ENCODE peak calls at places on chromosomes 4 and X, in nine cellular contexts. One of them, this sample, is unnamed.

GRCh38 chrX:33183366-33183765 is 28.0 kb downstream of the DMD start:
- DNase-seq in fibroblast of pulmonary artery: peak
- DNase-seq in Panc1: no peak
- DNase-seq in astrocyte of the cerebellum: peak
- DNase-seq in psoas muscle: peak
- DNase-seq in cardiac fibroblast: peak
- DNase-seq in transverse colon: no peak
- DNase-seq in AG04450: peak
- DNase-seq in mucosa of descending colon: no peak
- DNase-seq in this sample: no peak

GRCh38 chr4:26410385-26411293 is 79.6 kb downstream of the CCKAR start:
- DNase-seq in fibroblast of pulmonary artery: peak
- DNase-seq in Panc1: peak
- DNase-seq in astrocyte of the cerebellum: peak
- DNase-seq in psoas muscle: no peak
- DNase-seq in cardiac fibroblast: peak
- DNase-seq in transverse colon: no peak
- DNase-seq in AG04450: no peak
- DNase-seq in mucosa of descending colon: no peak
- DNase-seq in this sample: peak

GRCh38 chr4:98706200-98706813 is 47.9 kb upstream of the TSPAN5 start:
- DNase-seq in fibroblast of pulmonary artery: no peak
- DNase-seq in Panc1: no peak
- DNase-seq in astrocyte of the cerebellum: no peak
- DNase-seq in psoas muscle: no peak
- DNase-seq in cardiac fibroblast: no peak
- DNase-seq in transverse colon: no peak
- DNase-seq in AG04450: no peak
- DNase-seq in mucosa of descending colon: no peak
- DNase-seq in this sample: no peak

GRCh38 chrX:155745792-155746191 is 133.0 kb upstream of the TMLHE start:
- DNase-seq in fibroblast of pulmonary artery: peak
- DNase-seq in Panc1: no peak
- DNase-seq in astrocyte of the cerebellum: no peak
- DNase-seq in psoas muscle: no peak
- DNase-seq in cardiac fibroblast: peak
- DNase-seq in transverse colon: peak
- DNase-seq in AG04450: no peak
- DNase-seq in mucosa of descending colon: no peak
- DNase-seq in this sample: peak

GRCh38 chr4:53558061-53558801 is 33.1 kb downstream of the LNX1 start:
- DNase-seq in fibroblast of pulmonary artery: peak
- DNase-seq in Panc1: no peak
- DNase-seq in astrocyte of the cerebellum: no peak
- DNase-seq in psoas muscle: no peak
- DNase-seq in cardiac fibroblast: peak
- DNase-seq in transverse colon: no peak
- DNase-seq in AG04450: no peak
- DNase-seq in mucosa of descending colon: no peak
- DNase-seq in this sample: peak

GRCh38 chrX:45515262-45516215 is 314.9 kb upstream of the DIPK2B start:
- DNase-seq in fibroblast of pulmonary artery: peak
- DNase-seq in Panc1: peak
- DNase-seq in astrocyte of the cerebellum: peak
- DNase-seq in psoas muscle: peak
- DNase-seq in cardiac fibroblast: peak
- DNase-seq in transverse colon: peak
- DNase-seq in AG04450: peak
- DNase-seq in mucosa of descending colon: peak
- DNase-seq in this sample: peak

GRCh38 chr4:157291071-157291470 is 70.5 kb downstream of the GRIA2 start:
- DNase-seq in fibroblast of pulmonary artery: no peak
- DNase-seq in Panc1: no peak
- DNase-seq in astrocyte of the cerebellum: no peak
- DNase-seq in psoas muscle: no peak
- DNase-seq in cardiac fibroblast: no peak
- DNase-seq in transverse colon: no peak
- DNase-seq in AG04450: no peak
- DNase-seq in mucosa of descending colon: no peak
- DNase-seq in this sample: peak

GRCh38 chr4:528835-529234 is 29.8 kb downstream of the PIGG start:
- DNase-seq in fibroblast of pulmonary artery: no peak
- DNase-seq in Panc1: no peak
- DNase-seq in astrocyte of the cerebellum: no peak
- DNase-seq in psoas muscle: no peak
- DNase-seq in cardiac fibroblast: no peak
- DNase-seq in transverse colon: no peak
- DNase-seq in AG04450: no peak
- DNase-seq in mucosa of descending colon: no peak
- DNase-seq in this sample: no peak

GRCh38 chrX:130702867-130703707 is 199.9 kb downstream of the ENOX2 start:
- DNase-seq in fibroblast of pulmonary artery: no peak
- DNase-seq in Panc1: no peak
- DNase-seq in astrocyte of the cerebellum: no peak
- DNase-seq in psoas muscle: no peak
- DNase-seq in cardiac fibroblast: peak
- DNase-seq in transverse colon: no peak
- DNase-seq in AG04450: no peak
- DNase-seq in mucosa of descending colon: no peak
- DNase-seq in this sample: peak

GRCh38 chr4:166277406-166277805 is 404.4 kb downstream of the TLL1 start:
- DNase-seq in fibroblast of pulmonary artery: peak
- DNase-seq in Panc1: no peak
- DNase-seq in astrocyte of the cerebellum: peak
- DNase-seq in psoas muscle: no peak
- DNase-seq in cardiac fibroblast: peak
- DNase-seq in transverse colon: no peak
- DNase-seq in AG04450: no peak
- DNase-seq in mucosa of descending colon: no peak
- DNase-seq in this sample: no peak

GRCh38 chr4:36241771-36242170 is 2.5 kb downstream of the ARAP2 start:
- DNase-seq in fibroblast of pulmonary artery: no peak
- DNase-seq in Panc1: no peak
- DNase-seq in astrocyte of the cerebellum: no peak
- DNase-seq in psoas muscle: no peak
- DNase-seq in cardiac fibroblast: no peak
- DNase-seq in transverse colon: no peak
- DNase-seq in AG04450: no peak
- DNase-seq in mucosa of descending colon: no peak
- DNase-seq in this sample: no peak

GRCh38 chr4:85431156-85431555 is 43.8 kb upstream of the ARHGAP24 start:
- DNase-seq in fibroblast of pulmonary artery: no peak
- DNase-seq in Panc1: no peak
- DNase-seq in astrocyte of the cerebellum: no peak
- DNase-seq in psoas muscle: no peak
- DNase-seq in cardiac fibroblast: no peak
- DNase-seq in transverse colon: no peak
- DNase-seq in AG04450: no peak
- DNase-seq in mucosa of descending colon: no peak
- DNase-seq in this sample: no peak

GRCh38 chr4:84530871-84531270 is 31.8 kb upstream of the NKX6-1 start:
- DNase-seq in fibroblast of pulmonary artery: peak
- DNase-seq in Panc1: no peak
- DNase-seq in astrocyte of the cerebellum: no peak
- DNase-seq in psoas muscle: no peak
- DNase-seq in cardiac fibroblast: peak
- DNase-seq in transverse colon: no peak
- DNase-seq in AG04450: no peak
- DNase-seq in mucosa of descending colon: no peak
- DNase-seq in this sample: no peak

GRCh38 chr4:147388016-147388415 is 92.9 kb upstream of the EDNRA start:
- DNase-seq in fibroblast of pulmonary artery: no peak
- DNase-seq in Panc1: no peak
- DNase-seq in astrocyte of the cerebellum: no peak
- DNase-seq in psoas muscle: no peak
- DNase-seq in cardiac fibroblast: peak
- DNase-seq in transverse colon: no peak
- DNase-seq in AG04450: no peak
- DNase-seq in mucosa of descending colon: no peak
- DNase-seq in this sample: no peak

GRCh38 chr4:10160280-10160856 is 43.8 kb upstream of the WDR1 start:
- DNase-seq in fibroblast of pulmonary artery: peak
- DNase-seq in Panc1: no peak
- DNase-seq in astrocyte of the cerebellum: no peak
- DNase-seq in psoas muscle: no peak
- DNase-seq in cardiac fibroblast: peak
- DNase-seq in transverse colon: no peak
- DNase-seq in AG04450: no peak
- DNase-seq in mucosa of descending colon: no peak
- DNase-seq in this sample: peak

GRCh38 chr4:169152104-169152503 is 118.7 kb downstream of the SH3RF1 start:
- DNase-seq in fibroblast of pulmonary artery: no peak
- DNase-seq in Panc1: no peak
- DNase-seq in astrocyte of the cerebellum: no peak
- DNase-seq in psoas muscle: no peak
- DNase-seq in cardiac fibroblast: no peak
- DNase-seq in transverse colon: no peak
- DNase-seq in AG04450: no peak
- DNase-seq in mucosa of descending colon: no peak
- DNase-seq in this sample: no peak

GRCh38 chr4:169151671-169152070 is 119.1 kb downstream of the SH3RF1 start:
- DNase-seq in fibroblast of pulmonary artery: peak
- DNase-seq in Panc1: no peak
- DNase-seq in astrocyte of the cerebellum: no peak
- DNase-seq in psoas muscle: no peak
- DNase-seq in cardiac fibroblast: peak
- DNase-seq in transverse colon: no peak
- DNase-seq in AG04450: peak
- DNase-seq in mucosa of descending colon: no peak
- DNase-seq in this sample: peak

GRCh38 chr4:169153451-169153850 is 117.3 kb downstream of the SH3RF1 start:
- DNase-seq in fibroblast of pulmonary artery: no peak
- DNase-seq in Panc1: no peak
- DNase-seq in astrocyte of the cerebellum: no peak
- DNase-seq in psoas muscle: no peak
- DNase-seq in cardiac fibroblast: no peak
- DNase-seq in transverse colon: no peak
- DNase-seq in AG04450: no peak
- DNase-seq in mucosa of descending colon: no peak
- DNase-seq in this sample: no peak

GRCh38 chr4:169150806-169151205 is 120.0 kb downstream of the SH3RF1 start:
- DNase-seq in fibroblast of pulmonary artery: no peak
- DNase-seq in Panc1: no peak
- DNase-seq in astrocyte of the cerebellum: no peak
- DNase-seq in psoas muscle: no peak
- DNase-seq in cardiac fibroblast: no peak
- DNase-seq in transverse colon: no peak
- DNase-seq in AG04450: no peak
- DNase-seq in mucosa of descending colon: no peak
- DNase-seq in this sample: no peak

DNA sequence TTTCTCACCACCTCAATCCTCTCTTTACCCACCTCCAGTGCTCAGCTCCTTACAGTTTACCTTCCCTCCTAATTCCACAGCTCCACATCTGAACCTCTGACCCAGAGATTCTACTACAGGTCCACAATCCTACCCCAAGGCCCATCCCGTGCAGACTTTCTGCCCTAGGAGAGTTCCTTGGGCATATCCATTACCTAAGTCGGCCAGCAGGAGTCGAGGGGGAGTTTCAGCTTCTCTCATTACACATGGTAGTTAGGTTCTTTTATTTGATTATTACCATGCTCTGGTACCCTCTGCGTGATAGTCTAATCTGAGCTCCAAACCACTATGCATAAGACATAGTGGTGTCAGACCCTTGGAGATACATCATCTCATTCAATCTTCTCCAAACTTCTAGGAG is 117.9 kb downstream of the SH3RF1 start:
- DNase-seq in fibroblast of pulmonary artery: no peak
- DNase-seq in Panc1: no peak
- DNase-seq in astrocyte of the cerebellum: no peak
- DNase-seq in psoas muscle: no peak
- DNase-seq in cardiac fibroblast: no peak
- DNase-seq in transverse colon: no peak
- DNase-seq in AG04450: no peak
- DNase-seq in mucosa of descending colon: no peak
- DNase-seq in this sample: no peak
- TF ChIP-seq CTCF in fibroblast of pulmonary artery: peak
- TF ChIP-seq CTCF in Panc1: peak
- TF ChIP-seq CTCF in astrocyte of the cerebellum: peak
- TF ChIP-seq CTCF in psoas muscle: no peak
- TF ChIP-seq CTCF in cardiac fibroblast: peak
- TF ChIP-seq CTCF in transverse colon: no peak
- TF ChIP-seq CTCF in AG04450: peak
- TF ChIP-seq CTCF in mucosa of descending colon: no peak
- TF ChIP-seq CTCF in this sample: peak

GRCh38 chr4:143768007-143768591 is 67.6 kb upstream of the FREM3 start:
- DNase-seq in fibroblast of pulmonary artery: peak
- DNase-seq in Panc1: no peak
- DNase-seq in astrocyte of the cerebellum: peak
- DNase-seq in psoas muscle: no peak
- DNase-seq in cardiac fibroblast: peak
- DNase-seq in transverse colon: no peak
- DNase-seq in AG04450: no peak
- DNase-seq in mucosa of descending colon: no peak
- DNase-seq in this sample: peak
- H3K4me3 ChIP-seq in fibroblast of pulmonary artery: no peak
- H3K4me3 ChIP-seq in Panc1: no peak
- H3K4me3 ChIP-seq in astrocyte of the cerebellum: no peak
- H3K4me3 ChIP-seq in psoas muscle: no peak
- H3K4me3 ChIP-seq in cardiac fibroblast: no peak
- H3K4me3 ChIP-seq in transverse colon: no peak
- H3K4me3 ChIP-seq in AG04450: no peak
- H3K4me3 ChIP-seq in mucosa of descending colon: no peak
- H3K4me3 ChIP-seq in this sample: no peak

GRCh38 chr4:174365018-174365587 is 81.4 kb downstream of the CEP44 start:
- DNase-seq in fibroblast of pulmonary artery: peak
- DNase-seq in Panc1: no peak
- DNase-seq in astrocyte of the cerebellum: peak
- DNase-seq in psoas muscle: no peak
- DNase-seq in cardiac fibroblast: peak
- DNase-seq in transverse colon: no peak
- DNase-seq in AG04450: peak
- DNase-seq in mucosa of descending colon: no peak
- DNase-seq in this sample: peak
- TF ChIP-seq CTCF in fibroblast of pulmonary artery: peak
- TF ChIP-seq CTCF in Panc1: peak
- TF ChIP-seq CTCF in astrocyte of the cerebellum: peak
- TF ChIP-seq CTCF in psoas muscle: peak
- TF ChIP-seq CTCF in cardiac fibroblast: peak
- TF ChIP-seq CTCF in transverse colon: peak
- TF ChIP-seq CTCF in AG04450: peak
- TF ChIP-seq CTCF in mucosa of descending colon: no peak
- TF ChIP-seq CTCF in this sample: peak

DNA sequence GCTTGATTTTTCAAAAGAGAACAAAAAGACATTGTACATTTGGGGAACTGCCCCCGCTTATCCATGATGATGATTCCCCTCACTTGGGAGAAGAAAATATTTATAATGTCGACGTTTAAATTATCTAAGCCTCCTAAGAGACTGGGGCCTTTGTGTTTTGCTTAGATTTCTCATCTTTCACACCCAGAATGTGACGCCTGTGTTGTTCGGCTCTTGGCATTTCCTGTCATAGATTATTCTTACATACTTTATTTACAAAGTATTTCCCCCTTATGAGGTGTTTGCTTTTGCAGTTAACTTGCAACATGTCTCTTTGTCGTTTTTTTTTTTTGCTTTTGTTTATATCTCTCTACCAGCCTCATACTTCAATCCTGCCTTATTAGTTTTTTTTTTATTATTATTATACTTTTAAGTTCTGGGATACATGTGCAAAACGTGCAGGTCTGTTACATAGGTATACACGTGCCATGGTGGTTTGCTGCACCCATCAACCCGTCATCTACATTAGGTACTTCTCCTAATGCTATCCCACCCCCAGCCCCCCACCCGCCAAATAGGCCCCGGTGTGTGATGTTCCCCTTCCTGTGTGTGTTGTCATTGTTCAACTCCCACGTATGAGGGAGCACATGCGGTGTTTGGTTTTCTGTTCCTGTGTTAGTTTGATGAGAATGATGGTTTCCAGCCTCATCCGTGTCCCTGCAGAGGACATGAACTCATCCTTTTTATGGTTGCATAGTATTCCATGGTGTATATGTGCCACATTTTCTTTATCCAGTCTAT is 127.8 kb downstream of the FNIP2 start:
- DNase-seq in fibroblast of pulmonary artery: peak
- DNase-seq in Panc1: no peak
- DNase-seq in astrocyte of the cerebellum: no peak
- DNase-seq in psoas muscle: no peak
- DNase-seq in cardiac fibroblast: peak
- DNase-seq in transverse colon: no peak
- DNase-seq in AG04450: no peak
- DNase-seq in mucosa of descending colon: no peak
- DNase-seq in this sample: no peak
- H3K4me3 ChIP-seq in fibroblast of pulmonary artery: no peak
- H3K4me3 ChIP-seq in Panc1: no peak
- H3K4me3 ChIP-seq in astrocyte of the cerebellum: no peak
- H3K4me3 ChIP-seq in psoas muscle: no peak
- H3K4me3 ChIP-seq in cardiac fibroblast: no peak
- H3K4me3 ChIP-seq in transverse colon: no peak
- H3K4me3 ChIP-seq in AG04450: no peak
- H3K4me3 ChIP-seq in mucosa of descending colon: no peak
- H3K4me3 ChIP-seq in this sample: no peak